ENCODE peak calls at places on chromosomes 13 and 19, in ten cellular contexts. U is substantia nigra; M is iPS DF 6.9; N is IMR-90; T is sigmoid colon; D is heart right ventricle; V is ascending aorta; F is CD8-positive, alpha-beta T cell; L is right atrium auricular region; I is body of pancreas. Y is an unnamed sample.

GRCh38 chr13:40694426-40694825 is 28.0 kb upstream of the FOXO1 start:
- DNase-seq in U (no peak), M (no peak), N (no peak), T (no peak), D (no peak), V (no peak), F (no peak), L (no peak), I (no peak), Y (no peak)

GRCh38 chr19:47523473-47523872 is 8.6 kb upstream of the NAPA start:
- DNase-seq in U (no peak), M (no peak), N (no peak), T (no peak), D (no peak), V (no peak), F (no peak), L (no peak), I (no peak), Y (no peak)

GRCh38 chr13:67150608-67151007 is 79.5 kb downstream of the PCDH9 start:
- DNase-seq in U (no peak), M (no peak), N (no peak), T (no peak), D (no peak), V (no peak), F (no peak), L (no peak), I (no peak), Y (no peak)

GRCh38 chr19:50658438-50659317 is 9.4 kb downstream of the C19orf81 start:
- DNase-seq in U (peak; percentile 63), M (no peak), N (peak; percentile 64), T (no peak), D (peak; percentile 68), V (no peak), F (peak; percentile 67), L (no peak), I (peak; percentile 71), Y (peak; percentile 92)

GRCh38 chr19:11024259-11024658 is 63.4 kb downstream of the SMARCA4 start:
- DNase-seq in U (no peak), M (no peak), N (no peak), T (no peak), D (no peak), V (no peak), F (no peak), L (no peak), I (no peak), Y (no peak)

GRCh38 chr13:51874651-51875050 is 12.9 kb downstream of the CCDC70 start:
- DNase-seq in U (no peak), M (no peak), N (no peak), T (no peak), D (no peak), V (no peak), F (no peak), L (no peak), I (no peak), Y (no peak)

GRCh38 chr19:16628984-16629691 is 1.1 kb upstream of the MED26 start:
- DNase-seq in U (no peak), M (no peak), N (peak; percentile 72), T (peak; percentile 88), D (no peak), V (no peak), F (no peak), L (no peak), I (peak; percentile 68), Y (peak; percentile 24)

GRCh38 chr13:23683084-23683483 is 112.9 kb downstream of the TNFRSF19 start:
- DNase-seq in U (no peak), M (no peak), N (no peak), T (no peak), D (no peak), V (no peak), F (no peak), L (no peak), I (no peak), Y (no peak)

GRCh38 chr19:51777570-51778460 is 16.8 kb downstream of the FPR2 start:
- DNase-seq in U (peak; percentile 47), M (peak; percentile 94), N (peak; percentile 80), T (peak; percentile 87), D (peak; percentile 47), V (no peak), F (peak; percentile 39), L (peak; percentile 77), I (peak; percentile 75), Y (no peak)

GRCh38 chr19:36142046-36142445 is 2.2 kb downstream of the CAPNS1 start:
- DNase-seq in U (no peak), M (no peak), N (no peak), T (no peak), D (no peak), V (no peak), F (no peak), L (no peak), I (no peak), Y (no peak)

GRCh38 chr19:42290523-42291436 is 11.2 kb upstream of the PRR19 start:
- DNase-seq in U (no peak), M (no peak), N (no peak), T (no peak), D (no peak), V (no peak), F (peak; percentile 75), L (no peak), I (no peak), Y (peak; percentile 83)

GRCh38 chr19:1001538-1002166 is 1.4 kb downstream of the GRIN3B start:
- DNase-seq in U (no peak), M (no peak), N (no peak), T (no peak), D (peak; percentile 68), V (no peak), F (peak; percentile 82), L (no peak), I (no peak), Y (peak; percentile 95)

GRCh38 chr13:97395437-97396136 is 38.4 kb upstream of the RAP2A start:
- DNase-seq in U (no peak), M (no peak), N (peak; percentile 66), T (no peak), D (no peak), V (no peak), F (no peak), L (no peak), I (no peak), Y (no peak)

GRCh38 chr19:45331411-45331810 is 8.7 kb upstream of the CKM start:
- DNase-seq in U (no peak), M (no peak), N (no peak), T (no peak), D (no peak), V (no peak), F (no peak), L (no peak), I (no peak), Y (no peak)

GRCh38 chr19:48023011-48023410 is 20.9 kb downstream of the CABP5 start:
- DNase-seq in U (no peak), M (no peak), N (no peak), T (no peak), D (no peak), V (no peak), F (no peak), L (no peak), I (no peak), Y (no peak)

GRCh38 chr13:62356977-62357376 is 941.3 kb upstream of the PCDH20 start:
- DNase-seq in U (no peak), M (no peak), N (peak; percentile 34), T (no peak), D (no peak), V (no peak), F (no peak), L (no peak), I (no peak), Y (no peak)

GRCh38 chr13:103839460-103839859 is 773.2 kb upstream of the SLC10A2 start:
- DNase-seq in U (no peak), M (no peak), N (no peak), T (no peak), D (no peak), V (no peak), F (no peak), L (no peak), I (no peak), Y (no peak)

GRCh38 chr13:43664700-43665191 is 122.0 kb downstream of the ENOX1 start:
- DNase-seq in U (no peak), M (no peak), N (peak; percentile 74), T (peak; percentile 66), D (peak; percentile 9), V (no peak), F (no peak), L (no peak), I (peak; percentile 14), Y (no peak)

GRCh38 chr19:20039203-20039723 is at the start of gene ZNF682:
- DNase-seq in U (peak; percentile 94), M (peak; percentile 93), N (peak; percentile 92), T (peak; percentile 97), D (peak; percentile 93), V (peak; percentile 89), F (peak; percentile 94), L (peak; percentile 97), I (peak; percentile 98), Y (peak; percentile 93)

GRCh38 chr19:41217741-41218140 is 1.3 kb upstream of the AXL start:
- DNase-seq in U (no peak), M (no peak), N (no peak), T (no peak), D (no peak), V (no peak), F (no peak), L (no peak), I (no peak), Y (no peak)
- H3K27ac ChIP-seq in U (no peak overlapping the region), M (no peak overlapping the region), N (no peak overlapping the region), T (peak overlapping the region; percentile 98), D (no peak overlapping the region), V (peak overlapping the region; percentile 95), F (no peak overlapping the region), L (peak overlapping the region; percentile 99), I (no peak overlapping the region), Y (no peak overlapping the region)

GRCh38 chr19:55041244-55041626 is 3.2 kb upstream of the GP6 start:
- DNase-seq in U (no peak), M (no peak), N (no peak), T (no peak), D (no peak), V (no peak), F (no peak), L (no peak), I (no peak), Y (no peak)
- H3K27ac ChIP-seq in U (no peak overlapping the region), M (no peak overlapping the region), N (no peak overlapping the region), T (no peak overlapping the region), D (no peak overlapping the region), V (no peak overlapping the region), F (no peak overlapping the region), L (no peak overlapping the region), I (no peak overlapping the region), Y (peak overlapping the region; percentile 1)

GRCh38 chr13:110343241-110343865 is 36.3 kb downstream of the COL4A2 start:
- DNase-seq in U (no peak), M (no peak), N (no peak), T (peak; percentile 86), D (no peak), V (no peak), F (no peak), L (peak; percentile 53), I (no peak), Y (no peak)
- H3K27ac ChIP-seq in U (no peak overlapping the region), M (no peak overlapping the region), N (no peak overlapping the region), T (peak overlapping the region; percentile 95), D (no peak overlapping the region), V (peak overlapping the region; percentile 96), F (no peak overlapping the region), L (peak overlapping the region; percentile 93), I (no peak overlapping the region), Y (peak overlapping the region; percentile 89)

DNA sequence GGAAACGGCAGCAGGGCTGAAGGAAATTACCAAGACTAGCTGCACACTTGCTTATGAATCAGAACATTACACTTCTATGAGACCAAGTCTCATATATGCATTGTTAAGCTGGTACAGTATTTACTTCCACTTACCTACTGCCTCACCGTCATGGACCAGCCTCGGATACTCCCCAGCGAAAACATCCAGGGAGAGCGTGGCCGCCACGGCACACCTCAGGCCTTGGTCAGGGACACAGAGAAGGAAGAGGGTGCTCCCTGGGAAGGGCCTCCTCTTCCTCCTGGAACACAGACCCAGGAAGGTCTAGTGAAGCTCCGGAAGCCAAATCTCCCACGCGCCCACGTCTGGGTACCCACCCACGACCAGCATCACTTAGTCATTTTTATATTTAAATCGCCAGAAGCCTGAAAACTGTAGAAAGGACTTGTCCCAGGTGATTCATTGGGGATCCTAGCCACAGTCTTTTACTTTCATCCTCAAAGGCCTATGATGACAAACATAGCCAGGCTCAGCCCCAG is 24.4 kb upstream of the MTIF3 start:
- DNase-seq in U (no peak), M (no peak), N (no peak), T (no peak), D (no peak), V (no peak), F (no peak), L (peak; percentile 18), I (no peak), Y (no peak)
- H3K27ac ChIP-seq in U (no peak overlapping the region), M (no peak overlapping the region), N (no peak overlapping the region), T (no peak overlapping the region), D (no peak overlapping the region), V (no peak overlapping the region), F (no peak overlapping the region), L (no peak overlapping the region), I (no peak overlapping the region), Y (no peak overlapping the region)

Y was measured in upper lobe of left lung.